ENCODE peak calls at places on chromosomes 1 and 21, in seven cellular contexts. O is activated naive CD4-positive, alpha-beta T cell; T is ELR; G is GM03348; K is breast epithelium; W is GM12865; A is adipocyte. M is an unnamed sample.
A peak's percentile ranks its signal among the peaks of the same experiment; 100 is the strongest.

GRCh38 chr1:207024202-207025143 is 8.1 kb downstream of the C1orf116 start:
- DNase-seq in W (no peak), O (no peak), T (no peak), A (no peak), G (peak; percentile 23), K (no peak), M (peak; percentile 23)

GRCh38 chr1:46248122-46248920 is 758 bp downstream of the RAD54L start:
- DNase-seq in G (no peak), O (no peak), W (peak; percentile 70), A (peak; percentile 3), K (no peak), T (peak; percentile 76), M (no peak)

GRCh38 chr1:27150183-27150582 is 4.7 kb downstream of the SLC9A1 start:
- DNase-seq in G (no peak), W (no peak), A (no peak), T (no peak), O (no peak), K (no peak), M (no peak)

GRCh38 chr1:163205513-163205912 is 2.8 kb upstream of the RGS5 start:
- DNase-seq in K (no peak), O (no peak), W (no peak), G (peak; percentile 22), A (peak; percentile 17), T (peak; percentile 38), M (peak; percentile 54)

GRCh38 chr1:28287315-28287714 is 28.0 kb downstream of the SESN2 start:
- DNase-seq in G (no peak), O (no peak), A (no peak), W (peak; percentile 28), K (no peak), T (no peak), M (no peak)

GRCh38 chr1:220159026-220159425 is 65.1 kb downstream of the IARS2 start:
- DNase-seq in W (no peak), O (no peak), K (no peak), A (no peak), G (no peak), T (no peak), M (no peak)

GRCh38 chr1:207806531-207807394 is 54.9 kb downstream of the CD46 start:
- DNase-seq in K (no peak), O (no peak), T (peak; percentile 43), G (no peak), A (no peak), W (no peak), M (peak; percentile 69)

GRCh38 chr1:54697896-54698295 is 17.8 kb upstream of the TTC4 start:
- DNase-seq in O (no peak), W (no peak), A (no peak), K (no peak), G (no peak), T (no peak), M (no peak)

GRCh38 chr1:224490540-224491537 is 56.2 kb upstream of the WDR26 start:
- DNase-seq in A (no peak), G (no peak), W (no peak), K (no peak), T (no peak), O (no peak), M (no peak)

GRCh38 chr1:45522324-45523104 is 830 bp upstream of the PRDX1 start:
- DNase-seq in O (no peak), G (peak; percentile 43), K (no peak), T (peak; percentile 81), W (peak; percentile 40), A (no peak), M (peak; percentile 79)

GRCh38 chr1:158607296-158607695 is 2.2 kb downstream of the OR10Z1 start:
- DNase-seq in O (no peak), G (no peak), K (no peak), A (no peak), T (no peak), W (no peak), M (no peak)

GRCh38 chr1:6185635-6186382 is 5.7 kb upstream of the CHD5 start:
- DNase-seq in G (no peak), O (no peak), T (peak; percentile 59), K (no peak), W (peak; percentile 40), A (peak; percentile 76), M (peak; percentile 54)

GRCh38 chr21:44934797-44935532 is 4.9 kb upstream of the SLX9 start:
- DNase-seq in T (no peak), W (no peak), G (no peak), K (no peak), A (no peak), O (no peak), M (no peak)

GRCh38 chr1:55503663-55504305 is 288.6 kb upstream of the USP24 start:
- DNase-seq in T (peak; percentile 46), K (no peak), G (no peak), A (peak; percentile 50), O (no peak), W (no peak), M (peak; percentile 26)

GRCh38 chr1:17475729-17476128 is 36.3 kb upstream of the RCC2 start:
- DNase-seq in K (no peak), O (no peak), W (no peak), T (peak; percentile 85), G (peak; percentile 53), A (peak; percentile 76), M (peak; percentile 86)

GRCh38 chr21:41677671-41678015 is 89.2 kb downstream of the RIPK4 start:
- DNase-seq in T (no peak), O (no peak), G (no peak), W (no peak), K (no peak), A (no peak), M (peak; percentile 17)

GRCh38 chr21:38787461-38788274 is 18.1 kb upstream of the ETS2 start:
- DNase-seq in W (peak; percentile 66), K (peak; percentile 68), A (peak; percentile 54), T (peak; percentile 94), G (peak; percentile 45), O (no peak), M (peak; percentile 74)

GRCh38 chr1:118097622-118098348 is 87.2 kb downstream of the SPAG17 start:
- DNase-seq in O (no peak), W (no peak), K (no peak), A (no peak), T (no peak), G (no peak), M (peak; percentile 35)

GRCh38 chr1:230646710-230647302 is 4.5 kb downstream of the COG2 start:
- DNase-seq in G (no peak), A (no peak), O (no peak), T (no peak), K (no peak), W (no peak), M (no peak)

GRCh38 chr1:85308837-85309350 is 32.5 kb upstream of the BCL10 start:
- DNase-seq in W (no peak), G (no peak), O (no peak), A (no peak), T (no peak), K (no peak), M (no peak)

GRCh38 chr1:78383923-78384322 is 106.9 kb upstream of the PTGFR start:
- DNase-seq in O (no peak), A (peak; percentile 62), W (no peak), T (no peak), G (no peak), K (no peak), M (peak; percentile 24)

GRCh38 chr1:225885336-225885735 is 3.2 kb upstream of the TMEM63A start:
- DNase-seq in K (no peak), O (no peak), W (no peak), T (no peak), A (no peak), G (no peak), M (no peak)

GRCh38 chr1:9280015-9280860 is 12.5 kb upstream of the SPSB1 start:
- DNase-seq in K (no peak), W (peak; percentile 30), G (peak; percentile 97), O (no peak), T (peak; percentile 97), A (peak; percentile 95), M (peak; percentile 94)

GRCh38 chr1:9235123-9235513 is 544 bp downstream of the H6PD start:
- DNase-seq in O (no peak), G (peak; percentile 80), K (no peak), A (peak; percentile 86), W (no peak), T (peak; percentile 74), M (peak; percentile 50)

GRCh38 chr1:113808450-113809195 is 3.7 kb downstream of the RSBN1 start:
- DNase-seq in W (no peak), G (no peak), A (peak; percentile 11), T (peak; percentile 52), O (no peak), K (no peak), M (no peak)